ENCODE peak calls at places on chromosomes 5 and 9, in five cellular contexts. Q, J, C, R and N are unnamed samples.

GRCh38 chr9:21813575-21814473 is 11.4 kb downstream of the MTAP start:
- DNase-seq in J (peak), R (peak), Q (no peak), C (no peak), N (peak)

GRCh38 chr5:153974131-153974812 is 64.4 kb downstream of the FAM114A2 start:
- DNase-seq in R (peak), Q (no peak), C (no peak), J (peak), N (peak)

GRCh38 chr9:95044731-95045508 is 272.6 kb downstream of the FANCC start:
- DNase-seq in C (no peak), J (no peak), R (peak), Q (peak), N (no peak)

GRCh38 chr5:168647083-168647482 is 67.9 kb upstream of the PANK3 start:
- DNase-seq in C (no peak), J (no peak), R (no peak), Q (no peak), N (no peak)

GRCh38 chr9:20835364-20836286 is 151.6 kb downstream of the FOCAD start:
- DNase-seq in Q (no peak), R (no peak), J (peak), C (no peak), N (no peak)

GRCh38 chr9:107039546-107039945 is 176.6 kb downstream of the ZNF462 start:
- DNase-seq in J (no peak), C (no peak), R (no peak), Q (no peak), N (no peak)

GRCh38 chr5:165617491-165617890 is 2112.1 kb downstream of the MAT2B start:
- DNase-seq in Q (no peak), R (no peak), C (no peak), J (no peak), N (no peak)

GRCh38 chr5:148011407-148012124 is 52.2 kb upstream of the SPINK5 start:
- DNase-seq in Q (no peak), C (no peak), R (no peak), J (no peak), N (no peak)

GRCh38 chr9:136658849-136659535 is 3.7 kb upstream of the EGFL7 start:
- DNase-seq in C (no peak), R (peak), J (no peak), Q (no peak), N (no peak)

GRCh38 chr9:136538599-136539426 is 7.0 kb downstream of the NOTCH1 start:
- DNase-seq in R (no peak), J (peak), C (peak), Q (no peak), N (no peak)

GRCh38 chr5:14510156-14510734 is 71.3 kb upstream of the OTULINL start:
- DNase-seq in R (no peak), J (no peak), C (no peak), Q (no peak), N (peak)

GRCh38 chr5:159916841-159917761 is 819 bp downstream of the ADRA1B start:
- DNase-seq in J (no peak), R (no peak), Q (no peak), C (no peak), N (no peak)

GRCh38 chr5:54663876-54664275 is 146.3 kb downstream of the SNX18 start:
- DNase-seq in C (no peak), J (peak), Q (no peak), R (no peak), N (peak)

GRCh38 chr9:129769582-129770107 is 16.8 kb upstream of the PTGES start:
- DNase-seq in Q (no peak), J (no peak), C (no peak), R (no peak), N (no peak)

GRCh38 chr5:149680810-149681221 is 49.3 kb upstream of the PPARGC1B start:
- DNase-seq in Q (no peak), R (no peak), J (peak), C (no peak), N (peak)

GRCh38 chr9:136383436-136383835 is 10.0 kb upstream of the CARD9 start:
- DNase-seq in R (no peak), C (no peak), J (no peak), Q (no peak), N (no peak)

GRCh38 chr9:27412081-27412480 is 112.0 kb upstream of the IFNK start:
- DNase-seq in R (no peak), Q (no peak), J (no peak), C (no peak), N (no peak)

GRCh38 chr5:110549301-110549700 is 177.2 kb downstream of the TMEM232 start:
- DNase-seq in R (no peak), C (no peak), J (no peak), Q (no peak), N (no peak)

GRCh38 chr5:14268236-14268701 is 125.1 kb downstream of the TRIO start:
- DNase-seq in J (no peak), R (no peak), Q (no peak), C (no peak), N (no peak)

GRCh38 chr5:317086-317811 is 4.3 kb upstream of the AHRR start:
- DNase-seq in R (peak), J (peak), C (peak), Q (peak), N (peak)

GRCh38 chr9:96524045-96524444 is 74.1 kb downstream of the HABP4 start:
- DNase-seq in C (no peak), R (no peak), J (no peak), Q (no peak), N (no peak)

GRCh38 chr5:80054682-80055081 is 19.5 kb downstream of the THBS4 start:
- DNase-seq in C (no peak), J (no peak), Q (no peak), R (no peak), N (no peak)

GRCh38 chr5:93164690-93165089 is 416.3 kb downstream of the NR2F1-AS1 start:
- DNase-seq in Q (no peak), C (no peak), J (peak), R (no peak), N (no peak)

GRCh38 chr5:862367-863243 is 11.8 kb upstream of the ZDHHC11 start:
- DNase-seq in C (no peak), Q (no peak), J (no peak), R (no peak), N (no peak)

GRCh38 chr5:55923177-55923872 is 71.4 kb downstream of the IL6ST start:
- DNase-seq in J (peak), C (no peak), R (no peak), Q (no peak), N (no peak)

GRCh38 chr9:132977626-132978450 is 656 bp upstream of the GFI1B start:
- DNase-seq in Q (peak), R (peak), C (peak), J (peak), N (peak)

GRCh38 chr9:75229605-75230332 is 141.5 kb downstream of the OSTF1 start:
- DNase-seq in R (no peak), C (no peak), Q (no peak), J (no peak), N (no peak)

GRCh38 chr5:74020488-74020887 is 394.5 kb downstream of the ARHGEF28 start:
- DNase-seq in Q (no peak), R (no peak), C (no peak), J (no peak), N (no peak)

GRCh38 chr9:135040892-135041291 is 46.6 kb upstream of the OLFM1 start:
- DNase-seq in Q (peak), J (no peak), C (no peak), R (no peak), N (no peak)

GRCh38 chr5:5178121-5178520 is 38.0 kb downstream of the ADAMTS16 start:
- DNase-seq in Q (no peak), J (no peak), C (no peak), R (peak), N (no peak)

GRCh38 chr9:11702529-11702928 is 990.7 kb upstream of the TYRP1 start:
- DNase-seq in Q (no peak), C (no peak), J (peak), R (no peak), N (no peak)

GRCh38 chr5:172636279-172637050 is 4.6 kb upstream of the NEURL1B start:
- DNase-seq in C (no peak), R (no peak), Q (no peak), J (no peak), N (no peak)

GRCh38 chr5:122858451-122858850 is 13.0 kb downstream of the SNX24 start:
- DNase-seq in Q (no peak), C (no peak), J (no peak), R (no peak), N (no peak)

GRCh38 chr5:116861662-116862061 is 287.0 kb upstream of the SEMA6A start:
- DNase-seq in C (no peak), R (no peak), J (no peak), Q (no peak), N (no peak)

GRCh38 chr5:176844706-176845391 is 34.5 kb downstream of the UNC5A start:
- DNase-seq in J (no peak), Q (no peak), C (no peak), R (no peak), N (no peak)

GRCh38 chr9:72048850-72049249 is 11.6 kb downstream of the C9orf57 start:
- DNase-seq in Q (no peak), J (no peak), R (no peak), C (no peak), N (no peak)

GRCh38 chr5:113336975-113337374 is 97.8 kb downstream of the TSSK1B start:
- DNase-seq in J (peak), C (no peak), R (no peak), Q (no peak), N (peak)

GRCh38 chr5:72451771-72452505 is 55.3 kb downstream of the ZNF366 start:
- DNase-seq in J (peak), C (no peak), R (peak), Q (no peak), N (no peak)

GRCh38 chr5:78829811-78830499 is 155.2 kb downstream of the ARSB start:
- DNase-seq in C (no peak), Q (no peak), R (no peak), J (peak), N (no peak)